ENCODE peak calls at places on chromosomes 11 and 22, in nine cellular contexts. C is CD4-positive, alpha-beta T cell; J is Peyer's patch; D is heart right ventricle; S is hepatocyte; O is suprapubic skin; Z is CD8-positive, alpha-beta memory T cell; B is lower lobe of right lung; R is spleen. X is an unnamed sample.

GRCh38 chr11:44564198-44564597 is 1.3 kb upstream of the CD82 start:
- DNase-seq in C (no peak), J (peak; percentile 81), D (peak; percentile 38), S (peak; percentile 42), O (no peak), Z (no peak), B (no peak), R (no peak), X (no peak)

GRCh38 chr11:71962428-71963038 is 33.7 kb downstream of the RNF121 start:
- DNase-seq in C (no peak), J (no peak), D (no peak), S (no peak), O (no peak), Z (no peak), B (no peak), R (no peak), X (no peak)

GRCh38 chr11:1422481-1422880 is 32.7 kb downstream of the BRSK2 start:
- DNase-seq in C (no peak), J (no peak), D (no peak), S (peak; percentile 45), O (no peak), Z (no peak), B (no peak), R (no peak), X (no peak)

GRCh38 chr11:765025-765801 is 12.1 kb downstream of the GATD1 start:
- DNase-seq in C (peak; percentile 62), J (peak; percentile 76), D (no peak), S (peak; percentile 65), O (no peak), Z (peak; percentile 54), B (peak; percentile 77), R (peak; percentile 88), X (peak; percentile 69)

GRCh38 chr11:129224538-129224937 is 32.4 kb upstream of the ARHGAP32 start:
- DNase-seq in C (no peak), J (no peak), D (no peak), S (no peak), O (no peak), Z (no peak), B (no peak), R (no peak), X (no peak)

GRCh38 chr11:112279901-112280267 is 19.2 kb upstream of the PLET1 start:
- DNase-seq in C (peak; percentile 72), J (peak; percentile 88), D (peak; percentile 68), S (peak; percentile 79), O (peak; percentile 86), Z (peak; percentile 63), B (peak; percentile 82), R (peak; percentile 92), X (peak; percentile 30)

GRCh38 chr22:19149047-19149883 is 827 bp downstream of the GSC2 start:
- DNase-seq in C (peak; percentile 16), J (no peak), D (no peak), S (no peak), O (no peak), Z (peak; percentile 20), B (no peak), R (peak; percentile 76), X (no peak)

GRCh38 chr22:34973926-34974325 is 92.0 kb upstream of the ISX start:
- DNase-seq in C (no peak), J (no peak), D (no peak), S (no peak), O (no peak), Z (no peak), B (no peak), R (no peak), X (no peak)

GRCh38 chr22:46042786-46043185 is 65.8 kb upstream of the WNT7B start:
- DNase-seq in C (no peak), J (peak; percentile 40), D (no peak), S (no peak), O (peak; percentile 79), Z (no peak), B (peak; percentile 28), R (peak; percentile 45), X (no peak)

GRCh38 chr22:44340271-44341239 is 27.8 kb upstream of the SHISAL1 start:
- DNase-seq in C (no peak), J (no peak), D (no peak), S (no peak), O (no peak), Z (no peak), B (no peak), R (no peak), X (no peak)

GRCh38 chr11:110098645-110099044 is 5.5 kb downstream of the ZC3H12C start:
- DNase-seq in C (no peak), J (no peak), D (no peak), S (no peak), O (no peak), Z (no peak), B (no peak), R (no peak), X (no peak)

GRCh38 chr11:6648505-6648904 is 7.1 kb downstream of the DCHS1 start:
- DNase-seq in C (no peak), J (no peak), D (no peak), S (no peak), O (no peak), Z (no peak), B (no peak), R (no peak), X (no peak)

GRCh38 chr22:36776722-36777121 is 803 bp upstream of the IFT27 start:
- DNase-seq in C (peak; percentile 8), J (no peak), D (no peak), S (no peak), O (no peak), Z (no peak), B (no peak), R (no peak), X (no peak)
- H3K27ac ChIP-seq in C (peak overlapping the region; percentile 54), J (peak overlapping the region; percentile 53), D (no peak overlapping the region), S (no peak overlapping the region), O (no peak overlapping the region), Z (no peak overlapping the region), B (peak overlapping the region; percentile 39), R (peak overlapping the region; percentile 59), X (peak overlapping the region; percentile 48)

DNA sequence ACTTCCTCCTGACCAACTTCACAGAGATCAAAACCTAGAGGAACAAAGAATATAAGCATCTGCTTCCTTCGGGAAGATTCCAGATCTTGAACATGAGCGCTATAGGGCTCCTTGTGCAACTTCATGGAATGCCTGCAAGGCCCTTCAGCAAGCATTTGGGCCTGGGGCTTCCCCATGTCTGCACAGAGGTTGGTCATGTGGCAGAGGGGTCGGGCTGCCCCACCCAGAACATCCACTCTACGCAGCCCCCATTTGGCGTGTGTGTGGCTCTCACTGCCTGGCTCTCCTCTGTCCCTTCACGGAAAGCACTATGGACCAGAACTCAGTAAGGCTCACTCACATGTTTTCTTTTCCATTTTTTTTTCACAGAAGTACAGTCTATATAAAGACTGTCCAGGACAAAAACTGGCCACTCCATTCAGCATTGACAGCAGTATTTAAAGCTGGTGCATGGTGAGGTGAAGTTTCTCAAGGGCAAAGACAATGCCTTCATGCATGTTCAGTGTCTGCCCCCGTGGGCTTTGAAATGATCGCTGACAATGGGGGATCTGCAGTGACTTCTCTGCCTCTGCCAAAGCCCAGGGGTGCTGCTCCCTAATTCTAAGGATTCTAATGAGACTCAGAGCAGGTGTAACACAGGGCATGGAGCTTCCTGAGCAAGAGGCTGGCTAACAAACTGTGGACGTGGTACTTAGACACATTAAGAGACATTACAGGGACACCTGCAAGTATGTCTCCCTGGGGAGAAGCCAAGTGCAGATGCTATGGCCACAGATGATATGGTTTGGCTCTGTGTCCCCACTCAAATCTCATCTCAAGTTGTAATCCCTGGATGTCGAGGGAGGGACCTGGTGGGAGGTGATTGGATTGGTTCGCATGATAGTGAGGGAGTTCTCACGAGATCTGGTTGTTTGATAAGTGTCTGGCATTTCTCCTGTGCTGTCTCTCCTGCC is 66.5 kb upstream of the PITPNB start:
- DNase-seq in C (no peak), J (peak; percentile 14), D (no peak), S (no peak), O (peak; percentile 45), Z (no peak), B (no peak), R (no peak), X (no peak)
- H3K27ac ChIP-seq in C (no peak overlapping the region), J (no peak overlapping the region), D (no peak overlapping the region), S (no peak overlapping the region), O (no peak overlapping the region), Z (no peak overlapping the region), B (no peak overlapping the region), R (no peak overlapping the region), X (no peak overlapping the region)

GRCh38 chr11:64321026-64321425 is 3.1 kb downstream of the PRDX5 start:
- DNase-seq in C (no peak), J (no peak), D (no peak), S (no peak), O (no peak), Z (no peak), B (no peak), R (no peak), X (no peak)

GRCh38 chr11:64317961-64318693 is at the start of gene PRDX5:
- DNase-seq in C (peak; percentile 93), J (peak; percentile 98), D (peak; percentile 96), S (peak; percentile 98), O (peak; percentile 99), Z (peak; percentile 98), B (peak; percentile 98), R (peak; percentile 99), X (peak; percentile 94)

GRCh38 chr11:64318694-64319420 is 936 bp downstream of the PRDX5 start:
- DNase-seq in C (no peak), J (no peak), D (no peak), S (peak; percentile 25), O (no peak), Z (no peak), B (no peak), R (no peak), X (no peak)

GRCh38 chr11:64320556-64320955 is 2.6 kb downstream of the PRDX5 start:
- DNase-seq in C (no peak), J (no peak), D (no peak), S (peak; percentile 4), O (no peak), Z (no peak), B (no peak), R (no peak), X (no peak)

GRCh38 chr11:64319421-64319761 is 1.5 kb downstream of the PRDX5 start:
- DNase-seq in C (no peak), J (peak; percentile 50), D (no peak), S (peak; percentile 18), O (no peak), Z (no peak), B (peak; percentile 57), R (no peak), X (no peak)
- H3K27ac ChIP-seq in C (peak overlapping the region; percentile 64), J (peak overlapping the region; percentile 95), D (no peak overlapping the region), S (peak overlapping the region; percentile 98), O (peak overlapping the region; percentile 99), Z (peak overlapping the region; percentile 97), B (peak overlapping the region; percentile 100), R (peak overlapping the region; percentile 99), X (peak overlapping the region; percentile 50)

GRCh38 chr22:38652858-38653257 is 3.3 kb downstream of the FAM227A start:
- DNase-seq in C (no peak), J (peak; percentile 48), D (no peak), S (peak; percentile 58), O (no peak), Z (no peak), B (no peak), R (no peak), X (no peak)

GRCh38 chr22:38656256-38657148 is at the start of the genes CBY1 and FAM227A:
- DNase-seq in C (peak; percentile 79), J (peak; percentile 91), D (peak; percentile 90), S (peak; percentile 93), O (peak; percentile 94), Z (peak; percentile 83), B (peak; percentile 95), R (peak; percentile 96), X (peak; percentile 96)

GRCh38 chr22:38653741-38654140 is 2.5 kb downstream of the FAM227A start:
- DNase-seq in C (no peak), J (no peak), D (no peak), S (no peak), O (no peak), Z (no peak), B (no peak), R (no peak), X (no peak)

GRCh38 chr22:38655532-38656255 is 498 bp downstream of the FAM227A start:
- DNase-seq in C (no peak), J (no peak), D (no peak), S (peak; percentile 23), O (no peak), Z (no peak), B (no peak), R (no peak), X (no peak)

GRCh38 chr22:38657248-38657909 is 941 bp downstream of the CBY1 start:
- DNase-seq in C (no peak), J (peak; percentile 64), D (no peak), S (peak; percentile 52), O (no peak), Z (peak; percentile 25), B (no peak), R (peak; percentile 77), X (no peak)
- H3K27ac ChIP-seq in C (peak overlapping the region; percentile 83), J (peak overlapping the region; percentile 83), D (no peak overlapping the region), S (peak overlapping the region; percentile 97), O (peak overlapping the region; percentile 89), Z (peak overlapping the region; percentile 96), B (peak overlapping the region; percentile 94), R (peak overlapping the region; percentile 88), X (no peak overlapping the region)

X was measured in caudate nucleus.